ENCODE peak calls at places on chromosomes 7 and 10, in five cellular contexts. Q is HepG2, V is K562, D is H1, T is GM12878. U is an unnamed sample.
A peak's percentile ranks its signal among the peaks of the same experiment; 100 is the strongest.

GRCh38 chr7:127226685-127227374 is 25.9 kb downstream of the GRM8 start:
- DNase-seq in Q (no peak), V (no peak), D (peak; percentile 51), T (no peak), U (no peak)

GRCh38 chr7:33769930-33770329 is 135.4 kb upstream of the BMPER start:
- DNase-seq in Q (no peak), V (no peak), D (no peak), T (no peak), U (no peak)

GRCh38 chr7:1640376-1641172 is 29.5 kb upstream of the ELFN1 start:
- DNase-seq in Q (no peak), V (peak; percentile 49), D (peak; percentile 51), T (no peak), U (no peak)

GRCh38 chr10:128077155-128077875 is 48.9 kb downstream of the MKI67 start:
- DNase-seq in Q (no peak), V (no peak), D (no peak), T (no peak), U (no peak)

GRCh38 chr7:155796381-155797261 is 15.6 kb downstream of the SHH start:
- DNase-seq in Q (no peak), V (peak; percentile 91), D (peak; percentile 96), T (no peak), U (no peak)

GRCh38 chr10:132400547-132401151 is 3.6 kb downstream of the PWWP2B start:
- DNase-seq in Q (no peak), V (no peak), D (no peak), T (no peak), U (no peak)

GRCh38 chr7:153401795-153402720 is 642.5 kb downstream of the ACTR3B start:
- DNase-seq in Q (no peak), V (no peak), D (no peak), T (no peak), U (no peak)

GRCh38 chr7:10767771-10768170 is 205.9 kb upstream of the PHF14 start:
- DNase-seq in Q (no peak), V (no peak), D (no peak), T (no peak), U (no peak)

GRCh38 chr10:110404374-110404773 is 93.3 kb upstream of the DUSP5 start:
- DNase-seq in Q (no peak), V (no peak), D (no peak), T (no peak), U (no peak)

GRCh38 chr7:27201231-27202017 is 1.5 kb upstream of the HOXA13 start:
- DNase-seq in Q (no peak), V (no peak), D (peak; percentile 42), T (no peak), U (no peak)
- TF ChIP-seq EZH2 in Q (no peak), V (no peak), D (peak; percentile 69), T (peak; percentile 87), U (no peak)

GRCh38 chr7:105643384-105643783 is 62.1 kb upstream of the EFCAB10 start:
- DNase-seq in Q (no peak), V (peak; percentile 79), D (peak; percentile 82), T (no peak), U (no peak)
- TF ChIP-seq ZNF274 in Q (no peak), V (no peak), D (no peak), T (no peak), U (no peak)

DNA sequence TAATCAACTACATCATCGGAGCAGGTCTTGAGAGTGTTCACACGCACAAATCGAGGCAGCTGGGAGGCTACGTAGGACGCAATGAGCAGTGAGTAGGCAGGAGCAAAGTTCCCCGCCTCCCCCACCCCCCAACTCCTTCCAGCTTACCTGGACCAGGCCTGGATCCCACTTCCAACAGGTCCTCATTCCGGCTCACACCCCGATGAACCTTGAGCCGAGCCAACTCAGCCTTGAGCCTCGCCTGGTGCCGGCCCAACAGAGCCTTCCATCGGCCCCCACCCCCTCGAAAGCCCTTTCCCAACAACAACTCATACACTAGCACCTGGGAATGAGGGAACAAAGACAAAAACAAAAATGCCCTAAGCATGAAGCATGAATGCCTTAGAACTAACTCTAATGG is 1.2 kb downstream of the NSUN5 start:
- DNase-seq in Q (no peak), V (no peak), D (no peak), T (no peak), U (no peak)
- TF ChIP-seq ATF3 in Q (no peak), V (no peak), D (no peak), T (no peak), U (no peak)

DNA sequence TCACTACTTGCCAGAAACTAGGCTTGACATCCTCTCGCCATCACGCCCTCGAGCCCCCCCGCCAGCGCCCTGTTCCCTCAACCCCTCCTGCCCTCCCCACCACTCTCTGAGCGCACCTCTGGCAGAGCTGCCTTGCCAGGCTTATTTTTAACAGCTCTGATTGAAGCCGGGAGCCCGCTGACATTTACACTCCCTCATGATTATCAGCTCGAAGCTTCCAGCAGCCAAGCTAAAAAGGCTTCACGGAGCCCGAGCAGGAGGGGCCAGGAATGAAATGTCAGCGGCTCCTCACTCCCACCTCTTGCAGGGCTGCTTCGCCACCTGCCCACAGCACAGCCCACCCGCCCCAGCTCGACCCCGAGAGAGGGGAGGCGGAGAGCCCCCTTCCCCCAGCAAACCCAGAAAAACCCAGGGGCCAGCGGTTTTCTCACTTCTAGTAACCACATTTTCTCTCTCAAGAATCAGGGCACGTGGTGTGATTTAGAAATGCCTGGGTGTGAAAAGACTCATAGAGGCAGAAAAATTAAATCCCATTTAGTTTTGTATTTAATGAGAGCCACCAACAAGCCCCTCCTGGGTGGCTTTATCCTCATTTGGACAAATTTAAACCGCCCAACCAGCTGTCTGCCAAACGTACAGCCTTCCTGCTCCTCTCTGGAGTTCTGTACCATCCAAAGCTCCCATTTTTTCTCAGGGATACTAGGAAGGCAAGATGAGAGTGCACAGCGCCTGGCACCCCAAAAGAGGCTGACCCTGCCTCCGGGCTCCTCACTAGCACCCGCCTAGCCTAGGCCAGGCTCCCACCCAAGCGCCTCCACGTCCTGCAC is 89.2 kb downstream of the SLIT1 start:
- DNase-seq in Q (no peak), V (no peak), D (no peak), T (no peak), U (no peak)
- TF ChIP-seq EZH2 in Q (no peak), V (no peak), D (no peak), T (no peak), U (no peak)

DNA sequence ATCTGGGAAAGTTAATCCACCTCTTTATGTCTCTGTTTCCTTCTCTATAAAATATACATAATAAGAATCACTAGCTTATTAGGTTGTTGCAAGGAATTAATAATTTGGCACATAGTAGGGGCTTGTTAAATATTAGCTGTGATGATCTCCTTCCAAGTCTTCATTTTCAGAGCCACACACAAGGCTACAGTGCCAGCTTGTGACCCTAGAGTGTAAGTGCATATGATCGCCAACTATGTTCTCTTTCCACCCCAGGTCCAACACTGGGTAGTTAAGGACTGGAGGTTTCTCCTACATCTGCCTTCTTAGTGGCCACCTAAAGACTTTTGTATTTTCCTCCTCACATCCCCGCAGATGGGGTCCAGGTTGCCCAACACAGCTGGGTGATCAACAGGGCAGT is 17.9 kb upstream of the ACSM6 start:
- DNase-seq in Q (no peak), V (no peak), D (no peak), T (no peak), U (no peak)
- TF ChIP-seq ZNF274 in Q (no peak), V (no peak), D (no peak), T (no peak), U (no peak)

DNA sequence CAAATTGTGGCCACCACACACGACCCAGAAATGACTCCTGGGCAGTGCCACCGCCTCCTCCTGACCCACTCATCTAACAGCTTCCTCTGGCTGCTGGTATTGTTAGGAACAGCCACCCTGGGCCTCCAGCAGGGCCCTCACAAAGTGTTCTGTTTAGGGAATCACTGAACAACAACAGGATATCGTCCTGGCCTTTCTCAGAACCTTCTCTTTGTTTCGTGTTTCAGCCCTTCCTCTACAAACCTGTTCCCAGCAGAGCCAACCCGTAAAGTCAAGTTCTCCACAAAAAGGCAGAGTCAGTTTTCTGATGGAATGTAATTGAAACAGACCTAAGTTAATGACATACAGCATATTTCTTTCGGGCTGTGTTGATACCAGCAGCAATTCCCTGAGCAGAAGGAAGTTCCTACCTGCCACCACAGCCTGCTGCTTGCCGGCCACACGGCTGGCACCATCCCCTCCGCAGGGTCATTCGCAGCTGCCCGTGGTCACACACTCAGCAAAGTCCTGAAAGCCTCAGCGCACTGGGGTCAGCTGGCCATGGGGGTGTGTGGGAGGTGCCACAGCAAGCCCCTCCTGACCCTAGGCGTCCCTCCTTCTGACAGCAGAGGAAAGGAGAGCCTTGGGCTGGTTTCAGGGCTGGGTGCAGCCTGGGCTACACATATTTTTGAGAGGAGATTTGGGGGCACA is 91.7 kb upstream of the PITRM1 start:
- DNase-seq in Q (no peak), V (no peak), D (no peak), T (no peak), U (no peak)
- TF ChIP-seq ATF3 in Q (no peak), V (no peak), D (no peak), T (no peak), U (no peak)

GRCh38 chr10:97866524-97867219 is 17.0 kb downstream of the GOLGA7B start:
- DNase-seq in Q (no peak), V (no peak), D (no peak), T (no peak), U (no peak)

GRCh38 chr10:97868134-97868685 is 18.6 kb downstream of the GOLGA7B start:
- DNase-seq in Q (no peak), V (no peak), D (no peak), T (no peak), U (no peak)

GRCh38 chr10:97870990-97871389 is 21.3 kb downstream of the GOLGA7B start:
- DNase-seq in Q (no peak), V (no peak), D (no peak), T (no peak), U (no peak)

GRCh38 chr10:97867220-97867800 is 17.7 kb downstream of the GOLGA7B start:
- DNase-seq in Q (no peak), V (no peak), D (no peak), T (no peak), U (no peak)

DNA sequence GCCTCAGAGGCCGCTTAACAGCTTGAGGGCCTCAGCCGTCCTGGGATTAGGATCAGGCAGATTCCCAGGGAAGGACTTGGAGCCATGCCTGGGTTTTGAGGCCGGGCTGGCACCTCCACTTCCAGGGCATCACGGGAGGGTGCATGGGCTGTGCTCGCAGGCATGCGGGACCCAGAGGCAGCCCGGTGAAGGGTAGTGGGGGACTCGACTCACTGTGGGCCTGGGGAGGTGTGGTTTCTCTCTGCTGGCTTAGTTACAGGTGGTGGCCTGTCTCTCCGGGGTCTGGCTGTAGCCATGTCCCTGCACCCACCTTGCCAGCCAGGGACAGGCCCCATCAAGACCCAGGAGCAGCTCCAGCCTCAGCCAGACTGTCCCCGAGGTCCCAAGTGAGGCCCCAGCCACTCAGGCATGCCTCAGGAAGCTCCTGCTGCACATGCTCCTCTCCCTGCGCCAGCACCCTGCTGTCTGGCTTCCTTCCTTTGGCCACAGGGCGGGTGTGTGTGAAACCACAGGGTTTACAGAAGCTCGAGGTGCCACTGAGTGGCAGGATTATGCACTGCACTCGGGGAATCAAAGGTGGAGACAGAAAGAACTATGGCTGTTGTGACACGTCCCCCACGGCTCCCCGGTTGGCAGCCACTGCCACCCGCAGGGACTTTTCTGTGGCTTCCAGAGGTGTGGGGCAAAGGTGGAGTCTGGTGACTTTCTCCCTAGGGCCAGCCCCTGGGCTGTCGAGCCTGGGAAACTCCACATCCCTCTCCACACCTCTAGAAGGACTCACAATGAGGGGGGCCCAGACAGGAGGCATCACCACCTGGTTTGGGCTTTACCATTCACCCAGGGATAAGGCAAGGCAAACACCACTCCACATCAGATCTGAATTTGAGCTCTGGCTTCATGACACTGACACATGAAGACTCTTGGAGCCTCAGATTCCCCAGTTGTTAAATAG is 19.7 kb downstream of the GOLGA7B start:
- DNase-seq in Q (peak; percentile 79), V (peak; percentile 80), D (peak; percentile 71), T (peak; percentile 59), U (peak; percentile 84)
- TF ChIP-seq EZH2 in Q (no peak), V (no peak), D (no peak), T (no peak), U (no peak)